ENCODE peak calls at places on chromosomes 2 and 18, in nine cellular contexts. Z is pancreas; R is A549; Q is HFFc6; E is heart left ventricle; G is CD8-positive, alpha-beta T cell; W is fibroblast of the aortic adventitia; N is upper lobe of right lung; C is osteocyte. K is an unnamed sample.

GRCh38 chr18:40984856-40985255 is 970.2 kb upstream of the PIK3C3 start:
- DNase-seq in N (no peak), R (no peak), C (no peak), W (no peak), Q (no peak), G (no peak), Z (no peak), E (no peak), K (no peak)

GRCh38 chr2:13605266-13605665 is 888.5 kb downstream of the TRIB2 start:
- DNase-seq in R (no peak), W (no peak), Z (no peak), C (no peak), E (no peak), G (no peak), N (no peak), Q (no peak), K (no peak)

GRCh38 chr2:74740395-74741075 is 86.5 kb downstream of the SEMA4F start:
- DNase-seq in Q (peak), G (no peak), E (no peak), N (peak), Z (no peak), W (peak), R (peak), C (no peak), K (no peak)

GRCh38 chr2:170180031-170180566 is 2.2 kb downstream of the MYO3B start:
- DNase-seq in W (no peak), R (no peak), Z (no peak), C (no peak), E (no peak), Q (no peak), N (no peak), G (no peak), K (no peak)

GRCh38 chr18:3508576-3509559 is 58.9 kb downstream of the TGIF1 start:
- DNase-seq in E (no peak), Z (no peak), Q (no peak), W (no peak), R (no peak), N (no peak), G (no peak), C (no peak), K (peak)

GRCh38 chr18:77114564-77115391 is 17.8 kb downstream of the MBP start:
- DNase-seq in Q (peak), W (no peak), E (peak), Z (peak), N (peak), C (peak), R (peak), G (no peak), K (no peak)

GRCh38 chr18:68104036-68104435 is 587.5 kb upstream of the DSEL start:
- DNase-seq in R (no peak), Z (no peak), N (no peak), W (peak), G (no peak), Q (no peak), E (no peak), C (no peak), K (no peak)

GRCh38 chr18:68693091-68693815 is 21.7 kb downstream of the TMX3 start:
- DNase-seq in R (no peak), Z (peak), W (no peak), G (no peak), N (no peak), C (no peak), E (no peak), Q (no peak), K (no peak)

GRCh38 chr18:36335476-36336279 is 38.2 kb downstream of the FHOD3 start:
- DNase-seq in G (no peak), R (no peak), N (no peak), W (no peak), Q (no peak), Z (no peak), E (no peak), C (no peak), K (no peak)

GRCh38 chr18:60067426-60068210 is 167.8 kb downstream of the PMAIP1 start:
- DNase-seq in Z (no peak), E (no peak), Q (peak), R (no peak), C (no peak), W (no peak), G (no peak), N (no peak), K (no peak)

GRCh38 chr2:134250840-134251461 is 2.9 kb upstream of the MGAT5 start:
- DNase-seq in N (no peak), G (no peak), Z (no peak), C (no peak), R (no peak), E (no peak), Q (no peak), W (no peak), K (no peak)

GRCh38 chr2:190382851-190383250 is 25.3 kb upstream of the MFSD6 start:
- DNase-seq in R (peak), Z (no peak), N (no peak), C (no peak), W (peak), E (no peak), Q (peak), G (no peak), K (no peak)

GRCh38 chr2:79139423-79139822 is 19.1 kb downstream of the REG1A start:
- DNase-seq in C (no peak), E (no peak), R (no peak), Q (no peak), G (no peak), N (no peak), Z (no peak), W (no peak), K (no peak)

GRCh38 chr2:186748354-186748753 is 54.5 kb downstream of the FAM171B start:
- DNase-seq in Z (no peak), Q (no peak), E (no peak), G (no peak), N (no peak), C (no peak), R (no peak), W (no peak), K (no peak)

GRCh38 chr2:230060672-230061293 is 7.9 kb downstream of the SLC16A14 start:
- DNase-seq in Z (no peak), N (no peak), E (no peak), W (no peak), Q (no peak), R (no peak), G (no peak), C (no peak), K (no peak)

GRCh38 chr2:108958002-108958401 is 31.0 kb downstream of the EDAR start:
- DNase-seq in Q (no peak), G (no peak), W (no peak), E (no peak), N (no peak), R (no peak), C (no peak), Z (no peak), K (no peak)

GRCh38 chr2:36287363-36288275 is 68.0 kb upstream of the CRIM1 start:
- DNase-seq in Z (no peak), W (peak), R (no peak), Q (no peak), E (no peak), N (no peak), C (no peak), G (no peak), K (no peak)

GRCh38 chr2:225464346-225465025 is 65.0 kb downstream of the NYAP2 start:
- DNase-seq in R (no peak), E (no peak), G (no peak), Z (no peak), Q (no peak), C (no peak), N (no peak), W (no peak), K (no peak)

GRCh38 chr2:221034026-221034701 is 537.9 kb downstream of the EPHA4 start:
- DNase-seq in Q (no peak), W (no peak), C (no peak), Z (no peak), G (no peak), E (no peak), R (no peak), N (no peak), K (no peak)

GRCh38 chr2:239903210-239903609 is 121.9 kb downstream of the NDUFA10 start:
- DNase-seq in Z (no peak), N (no peak), C (peak), W (no peak), R (no peak), G (no peak), Q (no peak), E (no peak), K (no peak)

GRCh38 chr2:219186754-219187456 is 8.8 kb downstream of the RETREG2 start:
- DNase-seq in E (no peak), R (no peak), C (no peak), N (no peak), Q (no peak), Z (no peak), W (no peak), G (no peak), K (no peak)

GRCh38 chr18:9653390-9653789 is 39.0 kb upstream of the PPP4R1 start:
- DNase-seq in C (peak), E (no peak), W (peak), G (no peak), R (no peak), N (no peak), Z (peak), Q (no peak), K (no peak)

DNA sequence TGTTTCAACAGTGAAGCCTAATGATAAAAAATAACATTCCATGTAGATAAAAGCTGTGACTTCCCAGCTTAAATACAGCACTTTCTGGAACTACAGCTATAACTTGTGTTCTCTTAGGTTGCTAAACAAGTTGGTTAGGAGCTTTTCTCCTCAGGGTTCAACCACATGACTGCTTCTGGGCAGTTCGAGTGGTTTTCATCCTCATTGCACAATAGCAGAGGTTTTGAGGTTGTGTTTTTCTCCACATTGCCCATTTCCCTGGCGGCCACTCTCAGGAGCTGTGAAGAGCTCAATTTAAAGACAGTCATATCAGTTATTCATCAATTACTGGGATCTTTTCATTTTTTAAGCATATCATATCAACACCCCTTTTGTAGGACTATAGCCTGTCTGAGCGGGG is 102.2 kb upstream of the CYP1B1 start:
- DNase-seq in E (no peak), N (no peak), Q (no peak), Z (no peak), C (no peak), R (no peak), G (no peak), W (peak), K (no peak)
- TF ChIP-seq CTCF in E (no peak), N (no peak), Q (no peak), Z (no peak), C (no peak), R (no peak), G (no peak), W (no peak), K (no peak)

GRCh38 chr18:63070750-63071502 is 248.6 kb downstream of the BCL2 start:
- DNase-seq in Q (no peak), R (no peak), G (no peak), Z (no peak), E (no peak), W (no peak), C (peak), N (no peak), K (no peak)

GRCh38 chr18:63074987-63075404 is 244.6 kb downstream of the BCL2 start:
- DNase-seq in E (peak), C (peak), W (peak), Q (no peak), G (peak), R (peak), N (peak), Z (peak), K (peak)

GRCh38 chr18:63071566-63072175 is 247.9 kb downstream of the BCL2 start:
- DNase-seq in C (peak), E (no peak), N (no peak), R (no peak), G (no peak), W (no peak), Q (no peak), Z (no peak), K (no peak)

GRCh38 chr18:63069496-63069895 is 250.1 kb downstream of the BCL2 start:
- DNase-seq in W (no peak), C (peak), Z (no peak), E (no peak), N (no peak), Q (no peak), G (no peak), R (no peak), K (no peak)

DNA sequence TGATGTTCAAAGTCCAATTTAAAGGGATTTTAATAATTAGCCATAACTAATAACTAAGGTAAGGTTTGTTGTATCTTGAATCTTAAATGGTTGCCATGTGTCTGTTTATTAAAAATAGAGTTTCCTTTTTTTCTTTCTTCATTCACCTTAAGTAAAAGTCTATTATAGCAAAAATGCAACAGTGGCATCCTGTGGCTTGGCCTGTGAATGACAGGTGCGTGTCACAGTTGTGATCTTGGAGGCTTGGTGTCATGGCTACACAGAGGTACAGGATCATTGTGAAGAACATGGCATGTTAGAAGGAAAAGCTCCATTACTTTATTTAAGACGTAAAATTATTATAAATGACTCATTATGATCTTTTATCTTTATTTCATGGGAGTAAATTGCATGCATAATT is 246.1 kb downstream of the BCL2 start:
- DNase-seq in Q (no peak), G (no peak), C (no peak), E (no peak), W (no peak), Z (no peak), N (no peak), R (peak), K (no peak)
- TF ChIP-seq CTCF in Q (no peak), G (no peak), C (no peak), E (no peak), W (no peak), Z (no peak), N (no peak), R (no peak), K (no peak)

DNA sequence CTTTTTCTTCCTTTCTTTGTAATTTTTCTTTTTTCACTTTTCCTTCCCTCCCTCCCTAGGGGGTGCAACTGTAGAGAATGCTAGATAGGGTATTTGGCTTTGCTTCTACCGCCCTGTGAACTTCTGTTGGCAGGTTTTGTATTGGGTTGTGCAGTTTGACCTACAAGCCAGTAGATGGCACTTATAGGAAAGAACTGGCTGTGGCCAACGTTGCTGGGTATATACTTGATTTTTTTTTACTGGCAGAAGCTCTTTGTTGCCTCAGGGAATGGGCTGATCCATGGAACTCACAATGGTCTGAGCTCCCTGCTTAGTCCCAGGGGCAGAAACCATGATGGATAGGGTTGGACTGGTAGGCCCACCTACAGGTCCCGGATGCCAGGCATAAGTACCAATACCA is 1019.5 kb upstream of the LRRTM1 start:
- DNase-seq in W (no peak), E (no peak), R (peak), Q (no peak), Z (no peak), G (no peak), C (no peak), N (no peak), K (no peak)
- TF ChIP-seq CTCF in W (no peak), E (no peak), R (no peak), Q (peak), Z (no peak), G (no peak), C (no peak), N (no peak), K (peak)

DNA sequence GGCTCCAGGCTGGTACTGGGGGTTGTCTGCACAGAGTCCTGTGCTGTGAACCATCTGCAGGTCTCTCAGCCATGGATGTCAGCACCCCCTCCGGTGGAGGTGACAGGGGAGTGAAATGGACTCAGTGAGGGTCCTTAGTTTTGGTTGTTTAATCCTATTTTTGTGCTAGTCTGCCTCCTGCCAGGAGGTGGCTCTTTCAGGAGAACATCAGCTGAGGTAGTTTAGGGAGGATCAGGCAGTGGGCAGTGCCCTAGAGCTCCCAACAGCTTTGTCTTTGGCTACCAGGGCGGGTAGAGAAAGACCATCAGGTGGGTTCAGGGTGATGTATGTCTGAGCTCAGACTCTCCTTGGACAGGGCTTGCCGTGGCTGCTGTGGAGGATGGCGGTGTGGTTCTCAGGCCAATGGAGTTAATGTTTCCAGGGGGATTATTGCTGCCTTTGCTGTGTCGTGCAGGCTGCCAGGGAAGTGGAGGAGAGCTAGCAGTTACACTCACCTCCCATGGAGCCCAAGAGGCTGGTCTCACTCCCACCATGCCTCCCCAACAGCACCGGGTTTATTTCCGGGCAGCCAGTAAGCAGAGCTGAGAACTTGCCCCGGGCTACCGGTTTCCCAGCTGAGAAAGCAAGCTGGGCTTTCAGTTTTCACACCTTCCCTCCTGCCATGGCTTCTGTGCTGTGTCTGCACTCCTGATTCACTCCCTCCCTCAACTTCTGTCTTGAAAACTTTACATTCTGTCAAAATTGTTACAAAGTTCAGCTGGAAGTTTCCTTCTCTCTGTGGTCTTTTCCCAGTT is 563.4 kb downstream of the XIRP2 start:
- DNase-seq in G (no peak), Z (no peak), C (no peak), N (no peak), R (no peak), E (no peak), W (no peak), Q (no peak), K (no peak)
- TF ChIP-seq CTCF in G (no peak), Z (no peak), C (no peak), N (no peak), R (no peak), E (no peak), W (no peak), Q (no peak), K (no peak)

DNA sequence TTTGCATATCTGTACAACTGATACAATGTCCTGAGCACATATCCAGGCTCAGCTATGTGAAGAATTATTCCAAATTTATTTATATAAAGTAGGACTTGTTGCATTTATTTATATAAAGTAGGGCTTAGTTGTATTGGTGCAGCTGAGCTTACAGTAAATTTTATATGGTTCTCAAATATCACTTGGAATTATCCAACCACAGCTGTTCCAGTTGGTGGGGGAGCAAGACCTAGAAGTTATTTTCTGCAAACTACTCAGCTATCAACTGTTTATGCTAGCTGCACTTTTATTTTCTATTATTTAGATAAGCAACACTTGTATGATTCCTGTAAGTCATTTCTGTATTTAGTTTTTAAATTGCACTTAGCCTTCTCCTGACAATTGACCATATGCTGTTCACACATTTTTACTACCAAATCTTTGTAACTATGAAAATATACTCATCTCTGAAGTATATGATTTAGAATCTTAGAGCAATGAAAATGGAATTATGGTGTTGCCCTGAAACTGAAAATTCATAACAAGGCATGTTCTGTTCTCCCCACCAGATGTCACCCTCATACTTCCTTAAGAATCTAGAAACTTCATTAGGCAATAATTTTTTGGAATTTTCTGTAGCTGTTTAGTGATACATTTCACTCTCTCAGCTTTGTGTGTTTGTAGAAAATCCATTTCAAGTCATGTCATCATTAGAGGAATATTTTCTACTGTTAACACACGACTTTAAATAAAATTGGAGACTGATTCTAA is 157.0 kb upstream of the CBLN2 start:
- DNase-seq in W (peak), Z (no peak), N (no peak), R (peak), G (no peak), Q (no peak), C (no peak), E (no peak), K (no peak)
- TF ChIP-seq CTCF in W (peak), Z (no peak), N (peak), R (peak), G (no peak), Q (peak), C (peak), E (peak), K (peak)

DNA sequence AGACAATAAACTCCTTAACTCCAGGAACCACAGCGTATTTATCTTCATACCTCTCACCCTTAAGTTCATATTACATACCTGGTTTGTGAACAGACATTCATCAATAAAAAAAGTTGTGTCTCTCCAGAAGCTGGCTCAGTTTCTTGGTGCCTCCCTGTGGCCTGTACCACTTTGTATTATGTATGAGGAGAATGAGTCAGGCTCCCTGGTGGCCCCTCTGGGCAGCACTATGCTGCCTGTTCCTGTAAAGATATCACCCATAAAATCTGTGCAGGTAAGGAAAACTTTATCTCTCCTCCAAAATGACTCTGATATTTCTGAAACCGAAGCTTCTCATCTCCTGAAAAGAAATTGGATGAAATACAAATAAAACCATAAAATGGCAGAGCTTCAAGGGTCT is 198.4 kb upstream of the NT5C1B start:
- DNase-seq in E (no peak), G (no peak), Z (no peak), W (no peak), R (no peak), C (no peak), Q (no peak), N (no peak), K (no peak)
- TF ChIP-seq CTCF in E (no peak), G (no peak), Z (no peak), W (no peak), R (no peak), C (no peak), Q (no peak), N (no peak), K (no peak)

DNA sequence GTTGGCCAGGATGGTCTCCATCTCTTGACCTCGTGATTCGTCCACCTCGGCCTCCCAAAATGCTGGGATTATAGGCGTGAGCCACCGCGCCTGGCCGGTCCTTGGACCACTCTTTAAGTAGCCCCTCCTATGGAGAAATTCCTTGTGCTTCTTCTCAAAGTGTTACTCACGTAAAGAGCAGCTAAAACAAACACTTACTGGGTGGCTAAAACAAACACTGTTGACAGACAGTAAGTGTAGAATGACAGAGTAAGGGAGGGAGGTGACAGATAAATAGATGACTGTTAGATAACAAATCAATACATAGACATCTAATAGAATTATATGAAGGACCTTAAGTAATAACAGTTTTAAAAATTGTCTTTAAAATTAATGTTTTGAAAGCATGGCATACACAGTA is 40.9 kb upstream of the RASGRP3 start:
- DNase-seq in W (no peak), E (no peak), Q (no peak), R (no peak), G (no peak), Z (no peak), N (no peak), C (no peak), K (no peak)
- TF ChIP-seq CTCF in W (no peak), E (no peak), Q (no peak), R (no peak), G (no peak), Z (no peak), N (no peak), C (no peak), K (no peak)

K was measured in type B pancreatic cell.